ENCODE peak calls at places on chromosomes 2 and 18, in eight cellular contexts. One of them, this sample, is unnamed.
A peak's percentile ranks its signal among the peaks of the same experiment; 100 is the strongest.

GRCh38 chr2:241724259-241724974 is 10.0 kb upstream of the D2HGDH start:
- DNase-seq in PC-3: peak; percentile 3
- DNase-seq in endodermal cell: peak; percentile 79
- DNase-seq in A549: no peak
- DNase-seq in transverse colon: no peak
- DNase-seq in CD8-positive, alpha-beta T cell: peak; percentile 46
- DNase-seq in heart left ventricle: no peak
- DNase-seq in PC-9: no peak
- DNase-seq in this sample: peak; percentile 27

GRCh38 chr2:190996338-190996946 is 17.5 kb downstream of the STAT1 start:
- DNase-seq in PC-3: peak; percentile 50
- DNase-seq in endodermal cell: peak; percentile 81
- DNase-seq in A549: peak; percentile 74
- DNase-seq in transverse colon: no peak
- DNase-seq in CD8-positive, alpha-beta T cell: peak; percentile 46
- DNase-seq in heart left ventricle: no peak
- DNase-seq in PC-9: peak; percentile 17
- DNase-seq in this sample: peak; percentile 67

GRCh38 chr2:48905696-48906095 is 150.2 kb upstream of the LHCGR start:
- DNase-seq in PC-3: no peak
- DNase-seq in endodermal cell: no peak
- DNase-seq in A549: no peak
- DNase-seq in transverse colon: peak; percentile 8
- DNase-seq in CD8-positive, alpha-beta T cell: no peak
- DNase-seq in heart left ventricle: no peak
- DNase-seq in PC-9: no peak
- DNase-seq in this sample: no peak

GRCh38 chr18:9731380-9731779 is 23.3 kb downstream of the RAB31 start:
- DNase-seq in PC-3: peak; percentile 77
- DNase-seq in endodermal cell: peak; percentile 2
- DNase-seq in A549: no peak
- DNase-seq in transverse colon: no peak
- DNase-seq in CD8-positive, alpha-beta T cell: no peak
- DNase-seq in heart left ventricle: no peak
- DNase-seq in PC-9: no peak
- DNase-seq in this sample: no peak

GRCh38 chr2:155645771-155646170 is 686.8 kb downstream of the NR4A2 start:
- DNase-seq in PC-3: no peak
- DNase-seq in endodermal cell: no peak
- DNase-seq in A549: no peak
- DNase-seq in transverse colon: no peak
- DNase-seq in CD8-positive, alpha-beta T cell: no peak
- DNase-seq in heart left ventricle: no peak
- DNase-seq in PC-9: no peak
- DNase-seq in this sample: no peak

GRCh38 chr18:25349131-25349925 is 2.6 kb downstream of the ZNF521 start:
- DNase-seq in PC-3: no peak
- DNase-seq in endodermal cell: peak; percentile 78
- DNase-seq in A549: no peak
- DNase-seq in transverse colon: peak; percentile 10
- DNase-seq in CD8-positive, alpha-beta T cell: no peak
- DNase-seq in heart left ventricle: peak; percentile 77
- DNase-seq in PC-9: no peak
- DNase-seq in this sample: no peak

GRCh38 chr2:2582998-2583545 is 252.0 kb upstream of the MYT1L start:
- DNase-seq in PC-3: no peak
- DNase-seq in endodermal cell: peak; percentile 30
- DNase-seq in A549: no peak
- DNase-seq in transverse colon: no peak
- DNase-seq in CD8-positive, alpha-beta T cell: no peak
- DNase-seq in heart left ventricle: no peak
- DNase-seq in PC-9: no peak
- DNase-seq in this sample: no peak

GRCh38 chr2:152375174-152375573 is 40.2 kb downstream of the FMNL2 start:
- DNase-seq in PC-3: no peak
- DNase-seq in endodermal cell: no peak
- DNase-seq in A549: no peak
- DNase-seq in transverse colon: no peak
- DNase-seq in CD8-positive, alpha-beta T cell: no peak
- DNase-seq in heart left ventricle: no peak
- DNase-seq in PC-9: no peak
- DNase-seq in this sample: no peak

GRCh38 chr2:887639-888038 is 63.0 kb upstream of the SNTG2 start:
- DNase-seq in PC-3: no peak
- DNase-seq in endodermal cell: peak; percentile 44
- DNase-seq in A549: no peak
- DNase-seq in transverse colon: no peak
- DNase-seq in CD8-positive, alpha-beta T cell: no peak
- DNase-seq in heart left ventricle: no peak
- DNase-seq in PC-9: no peak
- DNase-seq in this sample: no peak

GRCh38 chr2:118433566-118433965 is 345.3 kb downstream of the INSIG2 start:
- DNase-seq in PC-3: no peak
- DNase-seq in endodermal cell: no peak
- DNase-seq in A549: no peak
- DNase-seq in transverse colon: no peak
- DNase-seq in CD8-positive, alpha-beta T cell: no peak
- DNase-seq in heart left ventricle: no peak
- DNase-seq in PC-9: no peak
- DNase-seq in this sample: no peak

GRCh38 chr2:241977557-241978300 is 108.2 kb downstream of the RTP5 start:
- DNase-seq in PC-3: no peak
- DNase-seq in endodermal cell: peak; percentile 15
- DNase-seq in A549: no peak
- DNase-seq in transverse colon: no peak
- DNase-seq in CD8-positive, alpha-beta T cell: no peak
- DNase-seq in heart left ventricle: no peak
- DNase-seq in PC-9: no peak
- DNase-seq in this sample: no peak

GRCh38 chr18:46182633-46183401 is 78.6 kb downstream of the HAUS1 start:
- DNase-seq in PC-3: no peak
- DNase-seq in endodermal cell: no peak
- DNase-seq in A549: no peak
- DNase-seq in transverse colon: no peak
- DNase-seq in CD8-positive, alpha-beta T cell: no peak
- DNase-seq in heart left ventricle: no peak
- DNase-seq in PC-9: no peak
- DNase-seq in this sample: no peak

GRCh38 chr2:241020629-241021190 is 22.3 kb downstream of the SNED1 start:
- DNase-seq in PC-3: no peak
- DNase-seq in endodermal cell: no peak
- DNase-seq in A549: no peak
- DNase-seq in transverse colon: no peak
- DNase-seq in CD8-positive, alpha-beta T cell: no peak
- DNase-seq in heart left ventricle: no peak
- DNase-seq in PC-9: no peak
- DNase-seq in this sample: no peak

GRCh38 chr2:58137221-58137620 is 90.6 kb downstream of the VRK2 start:
- DNase-seq in PC-3: peak; percentile 49
- DNase-seq in endodermal cell: no peak
- DNase-seq in A549: no peak
- DNase-seq in transverse colon: no peak
- DNase-seq in CD8-positive, alpha-beta T cell: no peak
- DNase-seq in heart left ventricle: no peak
- DNase-seq in PC-9: no peak
- DNase-seq in this sample: no peak

GRCh38 chr2:217707116-217707742 is 295.6 kb downstream of the TNS1 start:
- DNase-seq in PC-3: peak; percentile 90
- DNase-seq in endodermal cell: no peak
- DNase-seq in A549: no peak
- DNase-seq in transverse colon: no peak
- DNase-seq in CD8-positive, alpha-beta T cell: no peak
- DNase-seq in heart left ventricle: no peak
- DNase-seq in PC-9: peak; percentile 69
- DNase-seq in this sample: no peak

GRCh38 chr2:100875516-100876230 is 55.7 kb downstream of the NPAS2 start:
- DNase-seq in PC-3: no peak
- DNase-seq in endodermal cell: no peak
- DNase-seq in A549: no peak
- DNase-seq in transverse colon: no peak
- DNase-seq in CD8-positive, alpha-beta T cell: no peak
- DNase-seq in heart left ventricle: no peak
- DNase-seq in PC-9: no peak
- DNase-seq in this sample: peak; percentile 60

GRCh38 chr18:11981633-11982366 is 493 bp downstream of the IMPA2 start:
- DNase-seq in PC-3: peak; percentile 46
- DNase-seq in endodermal cell: peak; percentile 88
- DNase-seq in A549: peak; percentile 35
- DNase-seq in transverse colon: peak; percentile 66
- DNase-seq in CD8-positive, alpha-beta T cell: peak; percentile 8
- DNase-seq in heart left ventricle: peak; percentile 78
- DNase-seq in PC-9: peak; percentile 59
- DNase-seq in this sample: no peak

GRCh38 chr2:22801071-22801470 is 583.9 kb upstream of the KLHL29 start:
- DNase-seq in PC-3: no peak
- DNase-seq in endodermal cell: no peak
- DNase-seq in A549: no peak
- DNase-seq in transverse colon: no peak
- DNase-seq in CD8-positive, alpha-beta T cell: no peak
- DNase-seq in heart left ventricle: no peak
- DNase-seq in PC-9: no peak
- DNase-seq in this sample: no peak

GRCh38 chr2:157336137-157336721 is 10.6 kb upstream of the ERMN start:
- DNase-seq in PC-3: peak; percentile 67
- DNase-seq in endodermal cell: peak; percentile 69
- DNase-seq in A549: no peak
- DNase-seq in transverse colon: peak; percentile 40
- DNase-seq in CD8-positive, alpha-beta T cell: peak; percentile 60
- DNase-seq in heart left ventricle: no peak
- DNase-seq in PC-9: no peak
- DNase-seq in this sample: peak; percentile 60

DNA sequence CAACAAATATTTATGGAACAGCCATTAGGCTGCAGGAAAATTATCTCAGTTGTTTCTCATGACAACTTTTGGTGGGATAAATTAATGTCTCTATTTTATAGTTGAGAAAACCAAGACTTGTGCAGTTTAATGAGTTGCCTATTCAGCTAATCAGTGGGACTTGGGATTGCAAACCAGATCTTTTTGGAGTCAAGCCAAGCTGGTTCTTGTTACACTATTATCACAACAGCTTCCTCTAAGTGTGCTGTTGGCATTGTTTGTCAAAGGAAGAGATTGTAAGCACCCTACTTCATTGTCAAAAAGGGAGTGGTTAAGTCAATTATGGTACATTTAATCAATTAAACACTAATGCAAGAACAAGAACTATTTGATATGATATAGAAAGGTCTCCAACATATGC is 119.2 kb downstream of the PAX3 start:
- DNase-seq in PC-3: no peak
- DNase-seq in endodermal cell: no peak
- DNase-seq in A549: no peak
- DNase-seq in transverse colon: no peak
- DNase-seq in CD8-positive, alpha-beta T cell: no peak
- DNase-seq in heart left ventricle: no peak
- DNase-seq in PC-9: no peak
- DNase-seq in this sample: peak; percentile 68
- TF ChIP-seq CTCF in PC-3: no peak
- TF ChIP-seq CTCF in endodermal cell: no peak
- TF ChIP-seq CTCF in A549: no peak
- TF ChIP-seq CTCF in transverse colon: no peak
- TF ChIP-seq CTCF in CD8-positive, alpha-beta T cell: no peak
- TF ChIP-seq CTCF in heart left ventricle: no peak
- TF ChIP-seq CTCF in PC-9: no peak
- TF ChIP-seq CTCF in this sample: no peak

DNA sequence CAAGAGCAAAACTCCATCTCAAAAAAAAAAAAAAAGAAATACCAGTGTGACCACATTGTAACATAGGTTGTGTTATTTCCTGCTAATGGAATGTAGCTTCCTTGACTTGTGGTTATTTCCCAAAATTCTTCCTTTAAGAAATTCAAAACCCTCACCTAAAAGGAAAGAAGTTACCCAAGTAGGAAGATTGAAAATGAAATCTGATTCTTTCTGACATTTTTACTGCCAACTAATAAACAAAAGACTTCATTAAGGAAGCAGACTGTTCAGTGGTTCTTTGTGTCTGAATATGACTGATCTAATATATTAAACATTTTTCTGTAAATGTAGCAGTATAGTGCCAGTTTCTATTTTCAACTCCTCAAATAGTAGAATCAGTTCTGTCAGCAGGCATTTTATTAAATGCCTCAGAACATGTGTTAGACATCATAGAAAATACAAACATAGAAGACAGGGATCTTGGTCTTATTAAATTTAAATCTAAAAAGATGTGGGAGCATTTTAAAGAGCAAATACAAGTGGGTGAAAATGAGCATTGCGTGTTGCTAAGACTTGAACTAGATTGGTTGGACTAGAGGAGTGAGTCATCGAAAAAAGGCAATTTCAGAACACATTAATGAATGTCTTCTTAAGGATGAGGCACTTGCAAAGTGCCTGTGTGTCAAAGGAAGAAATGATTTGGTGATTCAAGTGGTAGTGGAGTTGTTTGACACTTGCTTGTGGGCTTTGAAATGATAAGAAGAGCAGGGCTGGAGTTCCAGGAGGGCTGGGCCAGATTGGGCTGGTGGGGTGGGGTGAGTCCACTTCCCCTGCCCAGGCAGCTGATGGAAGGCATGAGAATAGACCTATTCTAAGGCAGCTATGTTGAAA is 53.4 kb downstream of the PKP4 start:
- DNase-seq in PC-3: peak; percentile 57
- DNase-seq in endodermal cell: no peak
- DNase-seq in A549: no peak
- DNase-seq in transverse colon: no peak
- DNase-seq in CD8-positive, alpha-beta T cell: no peak
- DNase-seq in heart left ventricle: no peak
- DNase-seq in PC-9: no peak
- DNase-seq in this sample: peak; percentile 38
- H3K27ac ChIP-seq in PC-3: no peak overlapping the region
- H3K27ac ChIP-seq in endodermal cell: no peak overlapping the region
- H3K27ac ChIP-seq in A549: no peak overlapping the region
- H3K27ac ChIP-seq in transverse colon: no peak overlapping the region
- H3K27ac ChIP-seq in CD8-positive, alpha-beta T cell: no peak overlapping the region
- H3K27ac ChIP-seq in heart left ventricle: no peak overlapping the region
- H3K27ac ChIP-seq in PC-9: peak overlapping the region; percentile 50
- H3K27ac ChIP-seq in this sample: no peak overlapping the region

DNA sequence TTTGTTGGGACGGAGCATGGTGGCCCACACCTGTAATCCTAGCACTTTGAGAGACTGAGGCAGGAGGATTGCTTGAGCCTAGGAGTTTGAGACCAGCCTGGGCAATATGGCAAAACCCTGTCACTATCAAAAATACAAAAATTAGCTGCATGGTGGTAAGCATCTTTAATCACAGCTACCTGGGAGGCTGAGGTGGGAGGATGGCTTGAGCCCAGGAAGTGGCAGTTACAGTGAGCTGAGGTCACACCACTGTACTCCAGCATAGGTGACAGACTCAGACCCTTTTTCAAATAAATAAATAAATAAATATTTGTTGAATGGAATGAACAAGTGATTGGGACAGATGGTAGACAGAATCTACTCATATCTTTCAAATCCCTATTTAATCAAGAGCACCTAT is 5.7 kb upstream of the ITPRIPL1 start:
- DNase-seq in PC-3: no peak
- DNase-seq in endodermal cell: no peak
- DNase-seq in A549: no peak
- DNase-seq in transverse colon: no peak
- DNase-seq in CD8-positive, alpha-beta T cell: no peak
- DNase-seq in heart left ventricle: no peak
- DNase-seq in PC-9: no peak
- DNase-seq in this sample: no peak
- H3K4me1 ChIP-seq in PC-3: peaks cover 22% of the 10 kb centered on the region
- H3K4me1 ChIP-seq in endodermal cell: no peaks in the 10 kb centered on the region
- H3K4me1 ChIP-seq in A549: peaks cover 15% of the 10 kb centered on the region
- H3K4me1 ChIP-seq in transverse colon: no peaks in the 10 kb centered on the region
- H3K4me1 ChIP-seq in CD8-positive, alpha-beta T cell: peaks cover 30% of the 10 kb centered on the region
- H3K4me1 ChIP-seq in heart left ventricle: peaks cover 5% of the 10 kb centered on the region
- H3K4me1 ChIP-seq in PC-9: peaks cover 32% of the 10 kb centered on the region
- H3K4me1 ChIP-seq in this sample: peaks cover 7% of the 10 kb centered on the region

GRCh38 chr18:78506031-78506461 is 473.6 kb upstream of the SALL3 start:
- DNase-seq in PC-3: no peak
- DNase-seq in endodermal cell: peak; percentile 88
- DNase-seq in A549: no peak
- DNase-seq in transverse colon: no peak
- DNase-seq in CD8-positive, alpha-beta T cell: no peak
- DNase-seq in heart left ventricle: no peak
- DNase-seq in PC-9: no peak
- DNase-seq in this sample: no peak
- TF ChIP-seq CTCF in PC-3: no peak
- TF ChIP-seq CTCF in endodermal cell: peak; percentile 70
- TF ChIP-seq CTCF in A549: no peak
- TF ChIP-seq CTCF in transverse colon: no peak
- TF ChIP-seq CTCF in CD8-positive, alpha-beta T cell: no peak
- TF ChIP-seq CTCF in heart left ventricle: no peak
- TF ChIP-seq CTCF in PC-9: no peak
- TF ChIP-seq CTCF in this sample: no peak